ENCODE peak calls at places on chromosomes 12 and 14, in ten cellular contexts. One of them, this sample, is unnamed. For H3K4me1 and H3K27me3, the result is how much of the 10 kb centered on the place peaks cover.

GRCh38 chr12:124567673-124568373 is 411 bp upstream of the NCOR2 start:
- DNase-seq in heart left ventricle: peak
- DNase-seq in neural progenitor cell: no peak
- DNase-seq in aorta: peak
- DNase-seq in CD8-positive, alpha-beta memory T cell: peak
- DNase-seq in cardiac muscle cell: peak
- DNase-seq in heart right ventricle: peak
- DNase-seq in body of pancreas: peak
- DNase-seq in tibial nerve: peak
- DNase-seq in DND-41: peak
- DNase-seq in this sample: peak

GRCh38 chr12:131687346-131688125 is 23.4 kb upstream of the SFSWAP start:
- DNase-seq in heart left ventricle: no peak
- DNase-seq in neural progenitor cell: no peak
- DNase-seq in aorta: peak
- DNase-seq in CD8-positive, alpha-beta memory T cell: no peak
- DNase-seq in cardiac muscle cell: no peak
- DNase-seq in heart right ventricle: no peak
- DNase-seq in body of pancreas: no peak
- DNase-seq in tibial nerve: no peak
- DNase-seq in DND-41: no peak
- DNase-seq in this sample: no peak

GRCh38 chr12:1093166-1093751 is 102.2 kb downstream of the ERC1 start:
- DNase-seq in heart left ventricle: no peak
- DNase-seq in neural progenitor cell: peak
- DNase-seq in aorta: no peak
- DNase-seq in CD8-positive, alpha-beta memory T cell: no peak
- DNase-seq in cardiac muscle cell: peak
- DNase-seq in heart right ventricle: no peak
- DNase-seq in body of pancreas: peak
- DNase-seq in tibial nerve: peak
- DNase-seq in DND-41: peak
- DNase-seq in this sample: peak

GRCh38 chr14:49960453-49960852 is 67.6 kb downstream of the ARF6 start:
- DNase-seq in heart left ventricle: no peak
- DNase-seq in neural progenitor cell: no peak
- DNase-seq in aorta: no peak
- DNase-seq in CD8-positive, alpha-beta memory T cell: no peak
- DNase-seq in cardiac muscle cell: no peak
- DNase-seq in heart right ventricle: no peak
- DNase-seq in body of pancreas: no peak
- DNase-seq in tibial nerve: no peak
- DNase-seq in DND-41: no peak
- DNase-seq in this sample: no peak

GRCh38 chr12:115135800-115136211 is 451.8 kb upstream of the TBX3 start:
- DNase-seq in heart left ventricle: peak
- DNase-seq in neural progenitor cell: no peak
- DNase-seq in aorta: no peak
- DNase-seq in CD8-positive, alpha-beta memory T cell: no peak
- DNase-seq in cardiac muscle cell: peak
- DNase-seq in heart right ventricle: peak
- DNase-seq in body of pancreas: peak
- DNase-seq in tibial nerve: peak
- DNase-seq in DND-41: no peak
- DNase-seq in this sample: no peak

GRCh38 chr12:11804130-11804529 is 154.7 kb downstream of the ETV6 start:
- DNase-seq in heart left ventricle: no peak
- DNase-seq in neural progenitor cell: no peak
- DNase-seq in aorta: no peak
- DNase-seq in CD8-positive, alpha-beta memory T cell: no peak
- DNase-seq in cardiac muscle cell: no peak
- DNase-seq in heart right ventricle: no peak
- DNase-seq in body of pancreas: no peak
- DNase-seq in tibial nerve: no peak
- DNase-seq in DND-41: no peak
- DNase-seq in this sample: no peak

GRCh38 chr14:34678306-34678705 is 36.1 kb downstream of the CFL2 start:
- DNase-seq in heart left ventricle: no peak
- DNase-seq in neural progenitor cell: no peak
- DNase-seq in aorta: no peak
- DNase-seq in CD8-positive, alpha-beta memory T cell: no peak
- DNase-seq in cardiac muscle cell: no peak
- DNase-seq in heart right ventricle: no peak
- DNase-seq in body of pancreas: no peak
- DNase-seq in tibial nerve: no peak
- DNase-seq in DND-41: no peak
- DNase-seq in this sample: no peak

GRCh38 chr12:7642876-7643309 is 22.8 kb downstream of the APOBEC1 start:
- DNase-seq in heart left ventricle: no peak
- DNase-seq in neural progenitor cell: peak
- DNase-seq in aorta: no peak
- DNase-seq in CD8-positive, alpha-beta memory T cell: no peak
- DNase-seq in cardiac muscle cell: no peak
- DNase-seq in heart right ventricle: no peak
- DNase-seq in body of pancreas: no peak
- DNase-seq in tibial nerve: no peak
- DNase-seq in DND-41: peak
- DNase-seq in this sample: no peak

GRCh38 chr12:50599366-50600095 is 94.7 kb downstream of the DIP2B start:
- DNase-seq in heart left ventricle: no peak
- DNase-seq in neural progenitor cell: no peak
- DNase-seq in aorta: no peak
- DNase-seq in CD8-positive, alpha-beta memory T cell: no peak
- DNase-seq in cardiac muscle cell: no peak
- DNase-seq in heart right ventricle: no peak
- DNase-seq in body of pancreas: no peak
- DNase-seq in tibial nerve: no peak
- DNase-seq in DND-41: no peak
- DNase-seq in this sample: no peak
- H3K4me1 ChIP-seq in heart left ventricle: under half
- H3K4me1 ChIP-seq in neural progenitor cell: under half
- H3K4me1 ChIP-seq in aorta: under half
- H3K4me1 ChIP-seq in CD8-positive, alpha-beta memory T cell: under half
- H3K4me1 ChIP-seq in cardiac muscle cell: under half
- H3K4me1 ChIP-seq in heart right ventricle: under half
- H3K4me1 ChIP-seq in body of pancreas: under half
- H3K4me1 ChIP-seq in tibial nerve: under half
- H3K4me1 ChIP-seq in DND-41: under half
- H3K4me1 ChIP-seq in this sample: under half

GRCh38 chr14:79661762-79662161 is 549.5 kb downstream of the DIO2 start:
- DNase-seq in heart left ventricle: no peak
- DNase-seq in neural progenitor cell: no peak
- DNase-seq in aorta: no peak
- DNase-seq in CD8-positive, alpha-beta memory T cell: no peak
- DNase-seq in cardiac muscle cell: no peak
- DNase-seq in heart right ventricle: no peak
- DNase-seq in body of pancreas: peak
- DNase-seq in tibial nerve: no peak
- DNase-seq in DND-41: no peak
- DNase-seq in this sample: no peak

GRCh38 chr14:79656496-79656895 is 554.8 kb downstream of the DIO2 start:
- DNase-seq in heart left ventricle: no peak
- DNase-seq in neural progenitor cell: no peak
- DNase-seq in aorta: no peak
- DNase-seq in CD8-positive, alpha-beta memory T cell: no peak
- DNase-seq in cardiac muscle cell: no peak
- DNase-seq in heart right ventricle: no peak
- DNase-seq in body of pancreas: no peak
- DNase-seq in tibial nerve: no peak
- DNase-seq in DND-41: no peak
- DNase-seq in this sample: no peak

GRCh38 chr14:79663453-79663852 is 547.9 kb downstream of the DIO2 start:
- DNase-seq in heart left ventricle: no peak
- DNase-seq in neural progenitor cell: no peak
- DNase-seq in aorta: no peak
- DNase-seq in CD8-positive, alpha-beta memory T cell: no peak
- DNase-seq in cardiac muscle cell: no peak
- DNase-seq in heart right ventricle: no peak
- DNase-seq in body of pancreas: no peak
- DNase-seq in tibial nerve: no peak
- DNase-seq in DND-41: no peak
- DNase-seq in this sample: no peak

GRCh38 chr14:79658224-79658623 is 553.1 kb downstream of the DIO2 start:
- DNase-seq in heart left ventricle: no peak
- DNase-seq in neural progenitor cell: no peak
- DNase-seq in aorta: no peak
- DNase-seq in CD8-positive, alpha-beta memory T cell: no peak
- DNase-seq in cardiac muscle cell: peak
- DNase-seq in heart right ventricle: no peak
- DNase-seq in body of pancreas: no peak
- DNase-seq in tibial nerve: no peak
- DNase-seq in DND-41: no peak
- DNase-seq in this sample: no peak

DNA sequence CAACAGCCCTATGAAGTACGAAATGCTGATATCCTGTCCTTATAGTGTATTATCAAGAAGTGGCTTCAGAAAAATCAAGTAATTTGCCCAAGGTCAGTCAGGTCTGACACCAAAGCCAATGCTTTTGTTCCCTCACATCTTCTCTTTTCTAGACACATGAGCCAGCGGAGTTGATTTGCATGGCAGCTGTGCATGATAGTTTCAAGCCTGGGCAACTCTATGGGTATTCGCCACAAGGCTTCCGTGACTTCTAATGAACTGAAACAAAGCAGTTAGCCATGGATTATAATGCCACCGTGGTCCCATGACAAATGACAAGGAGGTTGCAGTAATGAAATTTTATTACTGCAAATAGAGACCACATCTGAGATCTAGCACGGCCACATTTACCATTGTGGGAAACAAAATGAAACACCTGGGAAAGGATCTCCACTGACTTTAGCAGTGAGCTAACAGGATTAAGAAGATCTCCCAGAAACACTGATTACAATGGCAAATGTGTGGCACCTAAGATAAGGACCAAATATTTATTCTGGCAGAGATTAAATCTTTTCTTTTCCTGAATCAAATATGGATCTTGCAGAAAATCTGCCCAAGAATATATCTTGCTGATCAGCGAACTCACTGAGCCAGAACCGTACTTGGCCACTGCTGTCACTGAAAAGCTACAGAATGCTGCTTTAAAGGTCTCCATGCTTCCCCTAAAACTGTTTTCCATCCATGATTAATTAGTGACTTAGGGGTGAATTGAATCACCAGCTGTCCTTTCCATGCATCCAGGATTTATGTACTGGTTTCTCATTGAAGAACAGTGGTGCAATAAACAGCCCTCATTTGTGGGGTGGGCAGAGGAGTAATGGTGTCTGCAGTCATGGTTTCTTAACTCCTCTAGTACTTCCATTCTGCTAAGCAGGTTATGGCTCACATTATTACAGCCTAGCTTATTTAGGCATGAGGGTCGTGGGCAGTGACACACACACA is 551.0 kb downstream of the DIO2 start:
- DNase-seq in heart left ventricle: no peak
- DNase-seq in neural progenitor cell: no peak
- DNase-seq in aorta: no peak
- DNase-seq in CD8-positive, alpha-beta memory T cell: no peak
- DNase-seq in cardiac muscle cell: no peak
- DNase-seq in heart right ventricle: no peak
- DNase-seq in body of pancreas: no peak
- DNase-seq in tibial nerve: no peak
- DNase-seq in DND-41: no peak
- DNase-seq in this sample: no peak
- H3K27me3 ChIP-seq in heart left ventricle: under half
- H3K27me3 ChIP-seq in neural progenitor cell: under half
- H3K27me3 ChIP-seq in aorta: under half
- H3K27me3 ChIP-seq in CD8-positive, alpha-beta memory T cell: under half
- H3K27me3 ChIP-seq in cardiac muscle cell: under half
- H3K27me3 ChIP-seq in heart right ventricle: under half
- H3K27me3 ChIP-seq in body of pancreas: under half
- H3K27me3 ChIP-seq in tibial nerve: under half
- H3K27me3 ChIP-seq in DND-41: under half
- H3K27me3 ChIP-seq in this sample: under half

GRCh38 chr12:108980831-108981618 is 39.8 kb downstream of the SVOP start:
- DNase-seq in heart left ventricle: no peak
- DNase-seq in neural progenitor cell: no peak
- DNase-seq in aorta: no peak
- DNase-seq in CD8-positive, alpha-beta memory T cell: no peak
- DNase-seq in cardiac muscle cell: peak
- DNase-seq in heart right ventricle: peak
- DNase-seq in body of pancreas: no peak
- DNase-seq in tibial nerve: no peak
- DNase-seq in DND-41: no peak
- DNase-seq in this sample: no peak

GRCh38 chr12:108985750-108986149 is 35.1 kb downstream of the SVOP start:
- DNase-seq in heart left ventricle: no peak
- DNase-seq in neural progenitor cell: no peak
- DNase-seq in aorta: no peak
- DNase-seq in CD8-positive, alpha-beta memory T cell: no peak
- DNase-seq in cardiac muscle cell: no peak
- DNase-seq in heart right ventricle: no peak
- DNase-seq in body of pancreas: no peak
- DNase-seq in tibial nerve: no peak
- DNase-seq in DND-41: no peak
- DNase-seq in this sample: no peak

GRCh38 chr12:108982621-108983219 is 38.1 kb downstream of the SVOP start:
- DNase-seq in heart left ventricle: no peak
- DNase-seq in neural progenitor cell: no peak
- DNase-seq in aorta: no peak
- DNase-seq in CD8-positive, alpha-beta memory T cell: no peak
- DNase-seq in cardiac muscle cell: no peak
- DNase-seq in heart right ventricle: no peak
- DNase-seq in body of pancreas: no peak
- DNase-seq in tibial nerve: no peak
- DNase-seq in DND-41: no peak
- DNase-seq in this sample: no peak

GRCh38 chr12:108977360-108977759 is 43.5 kb downstream of the SVOP start:
- DNase-seq in heart left ventricle: no peak
- DNase-seq in neural progenitor cell: no peak
- DNase-seq in aorta: no peak
- DNase-seq in CD8-positive, alpha-beta memory T cell: no peak
- DNase-seq in cardiac muscle cell: no peak
- DNase-seq in heart right ventricle: no peak
- DNase-seq in body of pancreas: no peak
- DNase-seq in tibial nerve: no peak
- DNase-seq in DND-41: no peak
- DNase-seq in this sample: no peak

DNA sequence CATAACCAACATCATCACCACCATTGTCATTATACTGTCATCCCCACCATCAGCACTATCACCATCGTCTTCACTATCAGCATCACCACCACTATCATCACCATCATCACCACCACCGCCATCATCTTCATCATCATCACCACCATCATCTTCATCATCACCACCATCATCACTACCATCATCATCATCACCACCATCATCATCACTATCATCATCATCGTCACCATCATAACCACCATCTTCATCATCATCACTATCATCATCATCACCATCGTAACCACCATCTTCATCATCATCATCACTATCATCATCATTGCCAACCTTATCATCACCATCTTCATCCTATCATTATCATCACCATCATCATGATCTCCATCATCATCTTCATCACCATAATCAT is 39.0 kb downstream of the SVOP start:
- DNase-seq in heart left ventricle: no peak
- DNase-seq in neural progenitor cell: no peak
- DNase-seq in aorta: no peak
- DNase-seq in CD8-positive, alpha-beta memory T cell: no peak
- DNase-seq in cardiac muscle cell: no peak
- DNase-seq in heart right ventricle: no peak
- DNase-seq in body of pancreas: no peak
- DNase-seq in tibial nerve: no peak
- DNase-seq in DND-41: no peak
- DNase-seq in this sample: no peak
- H3K27ac ChIP-seq in heart left ventricle: no peak
- H3K27ac ChIP-seq in neural progenitor cell: no peak
- H3K27ac ChIP-seq in aorta: no peak
- H3K27ac ChIP-seq in CD8-positive, alpha-beta memory T cell: no peak
- H3K27ac ChIP-seq in cardiac muscle cell: peak
- H3K27ac ChIP-seq in heart right ventricle: no peak
- H3K27ac ChIP-seq in body of pancreas: no peak
- H3K27ac ChIP-seq in tibial nerve: no peak
- H3K27ac ChIP-seq in DND-41: no peak
- H3K27ac ChIP-seq in this sample: no peak

DNA sequence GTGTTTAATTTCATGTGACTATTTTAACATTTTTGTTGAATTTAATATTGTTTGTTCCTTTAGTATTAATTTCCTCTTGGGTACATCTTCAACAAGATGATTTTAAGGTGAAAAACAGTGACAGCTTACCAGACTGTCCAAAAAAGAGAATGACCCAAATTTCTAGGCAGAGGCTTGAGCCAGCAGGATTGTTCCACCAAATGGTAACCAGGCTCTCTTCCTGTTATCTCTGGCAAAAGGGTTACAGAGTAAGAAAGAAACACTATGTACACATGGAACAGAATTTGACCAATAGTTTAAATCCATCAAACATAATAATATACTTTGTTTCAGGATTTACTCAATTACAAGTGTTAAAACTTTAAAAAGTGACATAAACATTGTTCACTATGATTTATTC is 39.0 kb downstream of the YAF2 start:
- DNase-seq in heart left ventricle: no peak
- DNase-seq in neural progenitor cell: no peak
- DNase-seq in aorta: no peak
- DNase-seq in CD8-positive, alpha-beta memory T cell: no peak
- DNase-seq in cardiac muscle cell: no peak
- DNase-seq in heart right ventricle: no peak
- DNase-seq in body of pancreas: no peak
- DNase-seq in tibial nerve: no peak
- DNase-seq in DND-41: no peak
- DNase-seq in this sample: no peak
- H3K4me1 ChIP-seq in heart left ventricle: under half
- H3K4me1 ChIP-seq in neural progenitor cell: under half
- H3K4me1 ChIP-seq in aorta: under half
- H3K4me1 ChIP-seq in CD8-positive, alpha-beta memory T cell: under half
- H3K4me1 ChIP-seq in cardiac muscle cell: under half
- H3K4me1 ChIP-seq in heart right ventricle: under half
- H3K4me1 ChIP-seq in body of pancreas: under half
- H3K4me1 ChIP-seq in tibial nerve: under half
- H3K4me1 ChIP-seq in DND-41: under half
- H3K4me1 ChIP-seq in this sample: under half